ENCODE peak calls at places on chromosomes 13 and 19, in nine cellular contexts. J is aorta, P is keratinocyte, S is A549, M is GM23338, Z is heart left ventricle, R is DND-41, V is body of pancreas, W is K562. E is an unnamed sample.

GRCh38 chr13:73833331-73834070 is 300.7 kb downstream of the KLF12 start:
- DNase-seq in J (no peak), P (no peak), S (no peak), M (no peak), Z (no peak), R (no peak), V (no peak), W (no peak), E (peak)

GRCh38 chr19:22784051-22784450 is at the start of gene ZNF99:
- DNase-seq in J (peak), P (no peak), S (no peak), M (no peak), Z (peak), R (no peak), V (peak), W (no peak), E (no peak)

GRCh38 chr19:4186087-4186993 is 3.9 kb downstream of the ANKRD24 start:
- DNase-seq in J (peak), P (no peak), S (peak), M (peak), Z (no peak), R (peak), V (peak), W (peak), E (peak)

GRCh38 chr19:1672038-1672768 is 19.8 kb upstream of the TCF3 start:
- DNase-seq in J (peak), P (no peak), S (no peak), M (peak), Z (no peak), R (peak), V (no peak), W (peak), E (no peak)

GRCh38 chr19:7870571-7871279 is 3.5 kb downstream of the PRR36 start:
- DNase-seq in J (no peak), P (no peak), S (peak), M (peak), Z (no peak), R (peak), V (peak), W (peak), E (no peak)

GRCh38 chr19:14117668-14118164 is at the start of gene PRKACA:
- DNase-seq in J (peak), P (peak), S (peak), M (peak), Z (peak), R (peak), V (peak), W (peak), E (peak)

GRCh38 chr19:8610041-8610927 is at the start of gene ADAMTS10:
- DNase-seq in J (peak), P (no peak), S (no peak), M (peak), Z (peak), R (peak), V (no peak), W (peak), E (no peak)

GRCh38 chr19:45501730-45502014 is 3.4 kb downstream of the PPM1N start:
- DNase-seq in J (no peak), P (no peak), S (no peak), M (peak), Z (no peak), R (no peak), V (no peak), W (peak), E (no peak)

GRCh38 chr19:53980553-53981407 is 10.7 kb upstream of the CACNG6 start:
- DNase-seq in J (no peak), P (no peak), S (peak), M (peak), Z (no peak), R (no peak), V (no peak), W (peak), E (no peak)

GRCh38 chr13:102033316-102033715 is 368.5 kb downstream of the FGF14 start:
- DNase-seq in J (no peak), P (no peak), S (no peak), M (no peak), Z (no peak), R (no peak), V (no peak), W (no peak), E (no peak)

GRCh38 chr13:28558567-28558966 is 63.6 kb upstream of the FLT1 start:
- DNase-seq in J (no peak), P (no peak), S (no peak), M (no peak), Z (no peak), R (no peak), V (no peak), W (no peak), E (no peak)

GRCh38 chr13:98658131-98658530 is 81.2 kb upstream of the STK24 start:
- DNase-seq in J (no peak), P (no peak), S (no peak), M (no peak), Z (no peak), R (no peak), V (no peak), W (no peak), E (no peak)

GRCh38 chr13:102346769-102347168 is 55.1 kb downstream of the FGF14 start:
- DNase-seq in J (no peak), P (no peak), S (no peak), M (no peak), Z (no peak), R (no peak), V (peak), W (no peak), E (no peak)

GRCh38 chr13:79805317-79805716 is 324.4 kb downstream of the NDFIP2 start:
- DNase-seq in J (no peak), P (no peak), S (no peak), M (no peak), Z (no peak), R (no peak), V (no peak), W (no peak), E (no peak)

GRCh38 chr13:33322474-33322827 is 36.9 kb upstream of the STARD13 start:
- DNase-seq in J (peak), P (no peak), S (no peak), M (no peak), Z (no peak), R (no peak), V (peak), W (no peak), E (peak)

GRCh38 chr13:80338781-80339577 is 1.9 kb downstream of the SPRY2 start:
- DNase-seq in J (peak), P (no peak), S (peak), M (peak), Z (peak), R (peak), V (peak), W (peak), E (peak)

GRCh38 chr13:60329221-60329983 is 67.6 kb upstream of the TDRD3 start:
- DNase-seq in J (no peak), P (no peak), S (peak), M (peak), Z (no peak), R (peak), V (peak), W (peak), E (no peak)

GRCh38 chr19:45141203-45141900 is 19.4 kb downstream of the NKPD1 start:
- DNase-seq in J (no peak), P (no peak), S (no peak), M (no peak), Z (no peak), R (no peak), V (no peak), W (no peak), E (no peak)

GRCh38 chr13:110263906-110264305 is 43.1 kb downstream of the COL4A1 start:
- DNase-seq in J (no peak), P (no peak), S (no peak), M (no peak), Z (no peak), R (no peak), V (no peak), W (no peak), E (no peak)

GRCh38 chr19:34990578-34991192 is 9.4 kb upstream of the GRAMD1A start:
- DNase-seq in J (no peak), P (no peak), S (no peak), M (no peak), Z (no peak), R (no peak), V (no peak), W (no peak), E (no peak)

GRCh38 chr19:39130337-39131254 is 5.0 kb downstream of the PAK4 start:
- DNase-seq in J (no peak), P (no peak), S (no peak), M (no peak), Z (no peak), R (no peak), V (peak), W (no peak), E (no peak)

GRCh38 chr19:48874309-48875135 is 2.3 kb downstream of the PPP1R15A start:
- DNase-seq in J (no peak), P (peak), S (peak), M (no peak), Z (peak), R (no peak), V (peak), W (peak), E (no peak)

GRCh38 chr19:14005381-14006084 is 587 bp downstream of the RFX1 start:
- DNase-seq in J (peak), P (peak), S (peak), M (peak), Z (peak), R (peak), V (peak), W (peak), E (peak)

GRCh38 chr19:3284759-3285646 is 60.5 kb downstream of the CELF5 start:
- DNase-seq in J (peak), P (peak), S (peak), M (peak), Z (no peak), R (peak), V (peak), W (peak), E (peak)

GRCh38 chr13:60139272-60139671 is 24.5 kb downstream of the DIAPH3 start:
- DNase-seq in J (no peak), P (no peak), S (no peak), M (no peak), Z (no peak), R (no peak), V (no peak), W (no peak), E (no peak)

GRCh38 chr13:30034448-30034795 is 184.0 kb upstream of the UBL3 start:
- DNase-seq in J (no peak), P (no peak), S (no peak), M (no peak), Z (no peak), R (no peak), V (no peak), W (no peak), E (no peak)

GRCh38 chr13:31485183-31485582 is 254.1 kb upstream of the RXFP2 start:
- DNase-seq in J (no peak), P (no peak), S (no peak), M (no peak), Z (no peak), R (no peak), V (no peak), W (no peak), E (no peak)

GRCh38 chr13:71811344-71811743 is 55.7 kb downstream of the DACH1 start:
- DNase-seq in J (no peak), P (no peak), S (no peak), M (peak), Z (no peak), R (no peak), V (no peak), W (no peak), E (no peak)

GRCh38 chr13:36837354-36838092 is 18.5 kb downstream of the RFXAP start:
- DNase-seq in J (no peak), P (no peak), S (no peak), M (no peak), Z (no peak), R (no peak), V (no peak), W (no peak), E (no peak)

GRCh38 chr13:65594255-65594654 is 1635.9 kb downstream of the PCDH9 start:
- DNase-seq in J (no peak), P (no peak), S (no peak), M (no peak), Z (no peak), R (no peak), V (no peak), W (no peak), E (peak)

GRCh38 chr13:94195715-94196114 is 283.8 kb downstream of the DCT start:
- DNase-seq in J (no peak), P (peak), S (no peak), M (no peak), Z (no peak), R (no peak), V (peak), W (no peak), E (peak)

GRCh38 chr13:90568165-90568564 is 779.3 kb upstream of the MIR17HG start:
- DNase-seq in J (no peak), P (no peak), S (no peak), M (no peak), Z (no peak), R (no peak), V (no peak), W (no peak), E (no peak)

GRCh38 chr19:48329167-48329891 is 4.0 kb downstream of the EMP3 start:
- DNase-seq in J (no peak), P (no peak), S (no peak), M (peak), Z (no peak), R (peak), V (peak), W (peak), E (no peak)

GRCh38 chr19:45492137-45492626 is 4.7 kb downstream of the RTN2 start:
- DNase-seq in J (no peak), P (no peak), S (no peak), M (no peak), Z (no peak), R (no peak), V (no peak), W (no peak), E (no peak)

GRCh38 chr13:33678906-33679657 is 138.9 kb upstream of the RFC3 start:
- DNase-seq in J (no peak), P (no peak), S (peak), M (peak), Z (peak), R (no peak), V (peak), W (peak), E (no peak)

GRCh38 chr13:106617561-106617960 is 49.6 kb upstream of the ARGLU1 start:
- DNase-seq in J (no peak), P (no peak), S (no peak), M (peak), Z (no peak), R (no peak), V (no peak), W (no peak), E (no peak)

GRCh38 chr19:19567391-19567790 is 29.3 kb downstream of the CILP2 start:
- DNase-seq in J (no peak), P (no peak), S (no peak), M (no peak), Z (no peak), R (no peak), V (no peak), W (no peak), E (no peak)
- H3K4me3 ChIP-seq in J (no peak), P (no peak), S (no peak), M (no peak), Z (no peak), R (no peak), V (no peak), W (no peak), E (no peak)

GRCh38 chr13:97568850-97569249 is 134.9 kb downstream of the RAP2A start:
- DNase-seq in J (no peak), P (no peak), S (no peak), M (no peak), Z (peak), R (no peak), V (peak), W (no peak), E (no peak)

GRCh38 chr13:97562962-97563361 is 129.0 kb downstream of the RAP2A start:
- DNase-seq in J (no peak), P (no peak), S (no peak), M (no peak), Z (no peak), R (no peak), V (no peak), W (no peak), E (no peak)

GRCh38 chr13:97566907-97567306 is 132.9 kb downstream of the RAP2A start:
- DNase-seq in J (no peak), P (no peak), S (no peak), M (no peak), Z (no peak), R (no peak), V (no peak), W (peak), E (no peak)

GRCh38 chr13:97564929-97565328 is 131.0 kb downstream of the RAP2A start:
- DNase-seq in J (no peak), P (no peak), S (no peak), M (no peak), Z (no peak), R (no peak), V (no peak), W (no peak), E (no peak)

DNA sequence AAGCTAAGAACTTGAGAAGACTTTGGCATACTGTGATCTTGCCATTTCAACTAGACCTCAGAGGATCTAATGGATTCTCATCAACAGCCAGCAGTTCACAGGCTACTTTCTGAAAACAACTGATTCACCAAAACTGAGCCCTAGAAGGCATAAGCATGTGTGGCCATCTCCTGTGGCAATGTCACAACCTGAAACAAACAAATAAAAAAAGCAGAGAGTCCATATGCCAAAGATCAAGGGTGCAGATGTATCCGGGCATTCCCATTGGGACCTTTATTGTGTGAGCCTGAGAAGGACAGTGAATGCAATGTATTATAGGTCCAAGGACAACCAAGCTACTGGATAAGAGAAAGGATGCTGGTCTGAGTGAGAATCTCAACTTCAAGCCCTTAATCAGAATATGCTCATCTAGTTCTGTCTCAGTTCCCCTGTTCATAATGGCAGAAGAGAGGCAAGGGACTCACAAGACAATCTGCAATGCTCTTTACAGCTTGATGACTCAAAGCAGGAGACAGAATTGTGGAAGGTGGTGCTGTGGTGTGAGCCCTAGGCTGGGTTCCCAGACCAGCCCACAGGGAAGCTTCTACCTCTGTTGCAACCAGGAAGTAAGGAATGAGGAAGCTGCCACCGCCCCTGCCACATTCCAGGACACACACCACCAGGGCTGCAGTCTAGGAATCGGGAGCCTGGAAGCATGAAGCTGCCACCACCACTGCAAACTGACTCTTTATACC is 133.7 kb downstream of the RAP2A start:
- DNase-seq in J (no peak), P (peak), S (peak), M (peak), Z (no peak), R (no peak), V (peak), W (no peak), E (no peak)
- H3K27ac ChIP-seq in J (no peak), P (no peak), S (no peak), M (no peak), Z (no peak), R (no peak), V (peak), W (no peak), E (no peak)

GRCh38 chr19:42201489-42202289 is 15.8 kb downstream of the DEDD2 start:
- DNase-seq in J (peak), P (no peak), S (no peak), M (no peak), Z (peak), R (no peak), V (peak), W (no peak), E (no peak)
- H3K4me3 ChIP-seq in J (no peak), P (no peak), S (no peak), M (no peak), Z (no peak), R (no peak), V (no peak), W (no peak), E (no peak)

DNA sequence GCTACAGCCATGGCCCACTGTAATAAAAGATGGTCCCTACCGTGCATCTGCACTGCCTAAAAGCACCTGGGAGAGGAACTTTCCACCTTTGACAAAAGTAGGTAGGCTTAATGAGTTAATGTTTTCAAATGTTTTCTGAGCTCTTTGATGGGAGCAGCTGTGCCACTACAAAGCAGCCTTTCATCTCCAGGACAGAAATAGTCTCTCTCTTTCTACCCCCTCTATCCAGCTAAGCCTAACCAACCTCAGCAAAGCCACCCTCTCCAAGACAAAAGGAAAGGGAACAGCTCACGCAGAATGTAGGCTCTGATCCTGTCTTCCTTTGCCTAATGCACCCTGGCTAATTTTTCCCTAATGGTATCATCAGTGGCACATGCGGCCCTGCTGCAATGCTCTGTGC is 560.2 kb downstream of the UQCRFS1 start:
- DNase-seq in J (no peak), P (no peak), S (no peak), M (no peak), Z (no peak), R (peak), V (no peak), W (no peak), E (no peak)
- H3K27ac ChIP-seq in J (no peak), P (no peak), S (no peak), M (no peak), Z (no peak), R (peak), V (peak), W (no peak), E (no peak)

DNA sequence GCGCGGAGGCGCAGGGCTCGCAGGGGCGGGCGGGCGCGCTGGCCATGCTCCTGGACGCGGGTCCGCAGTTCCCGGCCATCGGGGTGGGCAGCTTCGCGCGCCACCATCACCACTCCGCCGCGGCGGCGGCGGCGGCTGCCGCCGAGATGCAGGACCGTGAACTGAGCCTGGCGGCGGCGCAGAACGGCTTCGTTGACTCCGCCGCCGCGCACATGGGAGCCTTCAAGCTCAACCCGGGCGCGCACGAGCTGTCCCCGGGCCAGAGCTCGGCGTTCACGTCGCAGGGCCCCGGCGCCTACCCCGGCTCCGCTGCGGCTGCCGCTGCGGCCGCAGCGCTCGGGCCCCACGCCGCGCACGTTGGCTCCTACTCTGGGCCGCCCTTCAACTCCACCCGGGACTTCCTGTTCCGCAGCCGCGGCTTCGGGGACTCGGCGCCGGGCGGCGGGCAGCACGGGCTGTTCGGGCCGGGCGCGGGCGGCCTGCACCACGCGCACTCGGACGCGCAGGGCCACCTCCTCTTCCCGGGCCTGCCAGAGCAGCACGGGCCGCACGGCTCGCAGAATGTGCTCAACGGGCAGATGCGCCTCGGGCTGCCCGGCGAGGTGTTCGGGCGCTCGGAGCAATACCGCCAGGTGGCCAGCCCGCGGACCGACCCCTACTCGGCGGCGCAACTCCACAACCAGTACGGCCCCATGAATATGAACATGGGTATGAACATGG is 597 bp downstream of the ZIC2 start:
- DNase-seq in J (no peak), P (no peak), S (peak), M (peak), Z (no peak), R (no peak), V (no peak), W (peak), E (no peak)
- H3K4me3 ChIP-seq in J (peak), P (no peak), S (peak), M (peak), Z (peak), R (no peak), V (no peak), W (peak), E (no peak)

GRCh38 chr19:56927294-56927693 is 86.8 kb upstream of the PEG3 start:
- DNase-seq in J (no peak), P (no peak), S (no peak), M (no peak), Z (no peak), R (no peak), V (no peak), W (no peak), E (no peak)
- H3K27ac ChIP-seq in J (no peak), P (no peak), S (no peak), M (no peak), Z (no peak), R (no peak), V (no peak), W (no peak), E (no peak)

DNA sequence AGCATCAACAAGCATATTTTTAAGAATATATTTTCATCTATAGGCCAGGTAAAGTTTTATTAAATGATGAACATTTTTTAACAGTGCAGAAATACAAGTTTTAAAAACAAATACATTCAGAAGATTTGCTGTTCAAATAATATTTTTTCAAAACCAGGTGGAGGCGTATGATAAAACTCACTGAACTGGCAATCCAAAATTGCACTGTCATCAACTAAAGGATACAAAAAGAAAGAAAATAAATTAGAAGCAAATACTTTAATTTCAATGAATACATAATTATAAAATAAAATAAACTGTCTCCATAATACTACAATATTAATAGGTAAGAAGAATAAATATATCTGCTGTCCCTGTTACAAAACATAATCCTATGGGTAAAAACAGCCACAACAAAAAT is 21.2 kb downstream of the SPRYD7 start:
- DNase-seq in J (no peak), P (no peak), S (no peak), M (no peak), Z (no peak), R (no peak), V (no peak), W (no peak), E (no peak)
- H3K4me3 ChIP-seq in J (no peak), P (no peak), S (no peak), M (no peak), Z (no peak), R (no peak), V (no peak), W (no peak), E (no peak)